ENCODE peak calls at places on chromosome 1, in four cellular contexts. One of them, this sample, is unnamed.

GRCh38 chr1:25083481-25084345 is 148.6 kb downstream of the SYF2 start:
- DNase-seq in esophagus squamous epithelium: no peak
- DNase-seq in suprapubic skin: no peak
- DNase-seq in lower leg skin: no peak
- DNase-seq in this sample: no peak

GRCh38 chr1:193183019-193183643 is 3.3 kb downstream of the B3GALT2 start:
- DNase-seq in lower leg skin: no peak
- DNase-seq in suprapubic skin: no peak
- DNase-seq in esophagus squamous epithelium: no peak
- DNase-seq in this sample: no peak

GRCh38 chr1:177209357-177209756 is 38.6 kb downstream of the BRINP2 start:
- DNase-seq in esophagus squamous epithelium: peak
- DNase-seq in suprapubic skin: peak
- DNase-seq in lower leg skin: peak
- DNase-seq in this sample: peak

GRCh38 chr1:28370220-28371010 is 875 bp downstream of the PHACTR4 start:
- DNase-seq in suprapubic skin: no peak
- DNase-seq in esophagus squamous epithelium: no peak
- DNase-seq in lower leg skin: no peak
- DNase-seq in this sample: no peak

GRCh38 chr1:198179556-198179981 is 22.8 kb downstream of the NEK7 start:
- DNase-seq in suprapubic skin: no peak
- DNase-seq in esophagus squamous epithelium: no peak
- DNase-seq in lower leg skin: no peak
- DNase-seq in this sample: no peak

GRCh38 chr1:220956861-220957605 is 77.8 kb downstream of the HLX start:
- DNase-seq in esophagus squamous epithelium: no peak
- DNase-seq in lower leg skin: peak
- DNase-seq in suprapubic skin: no peak
- DNase-seq in this sample: no peak

GRCh38 chr1:55646181-55646580 is 431.0 kb upstream of the USP24 start:
- DNase-seq in esophagus squamous epithelium: no peak
- DNase-seq in lower leg skin: no peak
- DNase-seq in suprapubic skin: no peak
- DNase-seq in this sample: no peak

GRCh38 chr1:212267460-212267859 is 17.8 kb upstream of the PPP2R5A start:
- DNase-seq in lower leg skin: no peak
- DNase-seq in suprapubic skin: no peak
- DNase-seq in esophagus squamous epithelium: no peak
- DNase-seq in this sample: no peak

GRCh38 chr1:195030793-195031192 is 1577.4 kb downstream of the KCNT2 start:
- DNase-seq in suprapubic skin: no peak
- DNase-seq in lower leg skin: no peak
- DNase-seq in esophagus squamous epithelium: no peak
- DNase-seq in this sample: no peak

GRCh38 chr1:89339039-89339438 is 24.8 kb upstream of the GBP6 start:
- DNase-seq in esophagus squamous epithelium: no peak
- DNase-seq in lower leg skin: no peak
- DNase-seq in suprapubic skin: no peak
- DNase-seq in this sample: no peak

GRCh38 chr1:22420456-22421053 is 31.1 kb upstream of the ZBTB40 start:
- DNase-seq in lower leg skin: peak
- DNase-seq in esophagus squamous epithelium: no peak
- DNase-seq in suprapubic skin: no peak
- DNase-seq in this sample: peak
- H3K4me3 ChIP-seq in lower leg skin: no peak
- H3K4me3 ChIP-seq in esophagus squamous epithelium: no peak
- H3K4me3 ChIP-seq in suprapubic skin: no peak
- H3K4me3 ChIP-seq in this sample: no peak

DNA sequence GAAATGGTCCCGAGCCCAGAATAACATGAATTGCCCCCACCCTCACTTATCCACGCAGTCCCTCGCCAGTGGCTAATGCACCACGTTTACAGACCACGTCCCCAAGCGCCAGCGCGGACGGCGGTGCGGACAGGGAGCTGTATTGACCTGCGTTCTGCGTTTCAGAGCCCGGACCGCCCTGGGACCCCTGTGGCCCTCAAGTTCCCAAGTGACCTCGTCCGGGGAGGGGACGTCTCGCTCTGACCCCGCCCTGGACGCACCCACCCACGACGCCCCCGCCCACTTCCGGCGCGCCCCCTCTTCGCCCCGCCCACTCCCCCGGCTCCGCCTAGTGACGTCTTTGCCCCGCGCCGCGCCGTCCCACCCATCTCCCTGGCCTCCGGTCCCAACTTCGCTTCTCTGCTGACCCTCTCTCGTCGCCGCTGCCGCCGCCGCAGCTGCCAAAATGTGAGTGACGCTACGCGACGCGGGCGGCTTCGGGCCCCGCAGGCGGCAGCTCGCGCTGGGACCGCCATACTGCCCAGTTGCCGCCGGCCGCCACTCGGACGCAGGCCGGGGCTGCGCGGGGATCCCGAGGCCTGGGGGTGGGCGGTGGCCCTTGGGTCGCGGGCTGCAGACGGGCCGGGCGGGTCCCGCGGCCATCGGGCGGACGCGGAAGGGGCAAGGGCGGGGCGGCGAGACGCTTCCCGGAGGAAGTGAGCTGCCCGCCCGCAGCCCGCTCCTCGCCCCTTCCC is at the start of gene VAMP3:
- DNase-seq in suprapubic skin: peak
- DNase-seq in esophagus squamous epithelium: peak
- DNase-seq in lower leg skin: peak
- DNase-seq in this sample: peak
- TF ChIP-seq POLR2A in suprapubic skin: peak
- TF ChIP-seq POLR2A in esophagus squamous epithelium: peak
- TF ChIP-seq POLR2A in lower leg skin: no peak
- TF ChIP-seq POLR2A in this sample: no peak

GRCh38 chr1:3390291-3390690 is 64.2 kb upstream of the ARHGEF16 start:
- DNase-seq in lower leg skin: no peak
- DNase-seq in esophagus squamous epithelium: no peak
- DNase-seq in suprapubic skin: no peak
- DNase-seq in this sample: no peak

GRCh38 chr1:3391711-3392110 is 62.8 kb upstream of the ARHGEF16 start:
- DNase-seq in esophagus squamous epithelium: no peak
- DNase-seq in lower leg skin: no peak
- DNase-seq in suprapubic skin: no peak
- DNase-seq in this sample: no peak

GRCh38 chr1:3396411-3396810 is 58.1 kb upstream of the ARHGEF16 start:
- DNase-seq in suprapubic skin: no peak
- DNase-seq in esophagus squamous epithelium: no peak
- DNase-seq in lower leg skin: no peak
- DNase-seq in this sample: no peak

GRCh38 chr1:3393987-3394920 is 60.2 kb upstream of the ARHGEF16 start:
- DNase-seq in lower leg skin: no peak
- DNase-seq in suprapubic skin: no peak
- DNase-seq in esophagus squamous epithelium: no peak
- DNase-seq in this sample: no peak

DNA sequence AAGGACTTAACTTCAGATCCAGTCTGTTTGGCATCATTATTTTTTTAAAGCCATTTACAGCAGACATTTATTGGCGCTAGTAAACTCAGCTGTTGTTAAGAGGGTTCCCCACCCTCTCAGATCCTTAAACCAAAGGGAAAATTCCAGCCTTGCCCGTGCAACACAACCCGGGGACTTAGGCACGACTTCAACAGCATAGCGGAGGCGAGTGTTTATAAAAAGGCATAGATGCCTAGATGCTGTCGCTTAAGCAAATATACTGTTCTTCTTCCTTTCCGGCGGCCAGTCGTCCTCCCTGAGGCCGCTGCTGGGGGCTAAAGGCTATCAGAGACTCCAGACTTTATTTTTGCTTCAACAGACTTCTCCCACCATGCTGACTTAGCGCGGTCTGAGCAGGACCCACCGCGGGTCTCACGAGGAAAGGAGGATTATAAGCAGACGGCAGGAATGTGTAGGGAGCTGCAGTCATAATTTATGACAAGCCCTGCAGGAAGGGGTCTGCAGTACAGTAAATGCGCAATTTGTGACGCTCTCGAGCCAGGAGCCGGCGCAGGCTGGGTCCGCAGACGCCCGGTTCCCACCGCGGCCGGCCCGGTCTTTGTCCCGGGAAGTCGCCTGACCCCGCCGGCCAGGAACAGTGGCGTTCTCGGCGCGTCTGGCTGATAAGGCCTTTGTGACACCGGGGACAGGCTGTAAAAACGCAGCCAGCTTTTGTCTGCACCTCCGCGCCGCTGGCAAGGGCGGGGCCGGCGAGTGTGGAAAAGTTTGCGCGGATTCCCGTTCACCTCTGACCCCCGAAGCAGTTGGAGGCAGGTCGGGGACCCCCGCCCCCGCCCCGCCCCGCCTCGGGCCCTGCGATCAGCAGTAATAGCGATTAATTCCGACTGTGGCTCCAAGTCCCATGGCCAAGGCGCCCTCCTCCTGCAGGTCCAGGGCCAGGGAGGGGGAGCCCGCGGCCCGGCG is 61.2 kb upstream of the ARHGEF16 start:
- DNase-seq in lower leg skin: no peak
- DNase-seq in esophagus squamous epithelium: no peak
- DNase-seq in suprapubic skin: no peak
- DNase-seq in this sample: no peak
- H3K4me3 ChIP-seq in lower leg skin: no peak
- H3K4me3 ChIP-seq in esophagus squamous epithelium: no peak
- H3K4me3 ChIP-seq in suprapubic skin: peak
- H3K4me3 ChIP-seq in this sample: peak

GRCh38 chr1:244968431-244968830 is 104.1 kb upstream of the HNRNPU start:
- DNase-seq in lower leg skin: no peak
- DNase-seq in esophagus squamous epithelium: no peak
- DNase-seq in suprapubic skin: no peak
- DNase-seq in this sample: no peak

GRCh38 chr1:244970236-244970652 is 105.9 kb upstream of the HNRNPU start:
- DNase-seq in esophagus squamous epithelium: peak
- DNase-seq in suprapubic skin: peak
- DNase-seq in lower leg skin: peak
- DNase-seq in this sample: peak

GRCh38 chr1:244971524-244972216 is 107.3 kb upstream of the HNRNPU start:
- DNase-seq in esophagus squamous epithelium: no peak
- DNase-seq in lower leg skin: no peak
- DNase-seq in suprapubic skin: no peak
- DNase-seq in this sample: peak

GRCh38 chr1:244970661-244971523 is 106.5 kb upstream of the HNRNPU start:
- DNase-seq in suprapubic skin: peak
- DNase-seq in lower leg skin: peak
- DNase-seq in esophagus squamous epithelium: peak
- DNase-seq in this sample: peak

DNA sequence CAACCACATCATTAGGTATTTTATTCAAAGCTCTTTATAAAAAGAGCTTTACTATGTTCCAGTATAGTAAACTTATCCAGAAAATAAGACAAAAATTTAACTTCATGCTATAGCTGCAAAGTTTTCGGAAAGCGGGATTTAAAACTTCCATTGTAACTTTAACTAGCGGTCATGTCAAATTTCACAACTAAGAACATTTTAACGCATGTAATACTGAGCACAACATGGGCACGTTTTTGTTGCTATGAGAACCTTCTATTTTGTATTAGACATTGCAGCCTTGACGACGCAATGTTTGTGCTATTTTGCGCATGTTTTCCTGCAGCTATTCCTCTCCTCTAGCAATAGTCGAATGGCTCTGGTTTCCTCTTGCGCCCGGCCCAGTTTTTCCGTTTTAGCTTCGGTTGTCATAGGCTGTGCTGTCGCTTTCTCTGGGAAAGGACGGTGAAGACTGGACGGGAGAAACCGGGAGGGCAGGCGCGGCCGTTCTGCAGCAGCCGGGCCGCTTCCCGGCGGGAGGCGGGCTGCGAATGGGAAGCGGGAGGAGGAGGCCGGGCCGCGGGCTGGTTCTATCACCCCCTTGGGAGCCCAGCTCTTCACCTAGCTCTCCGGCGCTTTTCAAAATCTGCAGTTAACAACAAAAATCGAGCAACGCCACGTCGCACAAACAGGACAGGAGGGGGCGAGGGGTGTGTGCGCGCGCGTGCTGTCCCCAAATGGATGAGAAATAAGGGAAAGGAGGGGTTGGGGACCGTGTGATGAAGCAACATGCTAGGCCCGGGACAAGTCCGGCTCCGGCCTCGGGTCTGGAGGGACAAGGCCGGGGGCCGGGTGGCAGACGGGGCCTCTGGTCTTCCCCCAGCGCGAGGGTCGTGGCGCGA is 105.3 kb upstream of the HNRNPU start:
- DNase-seq in lower leg skin: peak
- DNase-seq in esophagus squamous epithelium: peak
- DNase-seq in suprapubic skin: peak
- DNase-seq in this sample: peak
- TF ChIP-seq POLR2A in lower leg skin: no peak
- TF ChIP-seq POLR2A in esophagus squamous epithelium: peak
- TF ChIP-seq POLR2A in suprapubic skin: peak
- TF ChIP-seq POLR2A in this sample: peak